ENCODE peak calls at places on chromosomes 2 and 18, in four cellular contexts. T, N, O and W are unnamed samples.
A peak's percentile ranks its signal among the peaks of the same experiment; 100 is the strongest.

GRCh38 chr2:144520718-144521487 is 984 bp upstream of the ZEB2 start:
- DNase-seq in T (peak; percentile 95), N (peak; percentile 76), O (no peak), W (no peak)

GRCh38 chr2:59025157-59025757 is 784.1 kb upstream of the FANCL start:
- DNase-seq in T (peak; percentile 51), N (peak; percentile 22), O (no peak), W (peak; percentile 50)

GRCh38 chr18:25701821-25702220 is 349.9 kb upstream of the ZNF521 start:
- DNase-seq in T (no peak), N (no peak), O (no peak), W (no peak)

GRCh38 chr2:241760301-241760771 is 16.3 kb upstream of the GAL3ST2 start:
- DNase-seq in T (no peak), N (no peak), O (no peak), W (no peak)

GRCh38 chr18:46042571-46043123 is 29.4 kb downstream of the PSTPIP2 start:
- DNase-seq in T (peak; percentile 93), N (peak; percentile 43), O (no peak), W (no peak)

GRCh38 chr2:172864182-172864581 is 128.5 kb downstream of the RAPGEF4 start:
- DNase-seq in T (peak; percentile 60), N (peak; percentile 42), O (no peak), W (peak; percentile 6)

GRCh38 chr18:23071285-23071684 is 64.0 kb upstream of the CABLES1 start:
- DNase-seq in T (peak; percentile 33), N (no peak), O (no peak), W (peak; percentile 89)

GRCh38 chr2:127739800-127740199 is 38.5 kb downstream of the SFT2D3 start:
- DNase-seq in T (no peak), N (no peak), O (no peak), W (no peak)

GRCh38 chr18:42374961-42375360 is 419.9 kb downstream of the PIK3C3 start:
- DNase-seq in T (no peak), N (no peak), O (no peak), W (no peak)

GRCh38 chr2:120883607-120884405 is 148.1 kb downstream of the GLI2 start:
- DNase-seq in T (no peak), N (no peak), O (no peak), W (no peak)

GRCh38 chr2:78861546-78861945 is 164.0 kb upstream of the REG3G start:
- DNase-seq in T (peak; percentile 3), N (peak; percentile 40), O (no peak), W (no peak)

GRCh38 chr2:30371028-30371708 is 75.9 kb upstream of the LCLAT1 start:
- DNase-seq in T (no peak), N (no peak), O (no peak), W (no peak)

GRCh38 chr2:30366199-30366691 is 80.8 kb upstream of the LCLAT1 start:
- DNase-seq in T (no peak), N (peak; percentile 65), O (no peak), W (peak; percentile 36)

GRCh38 chr2:30365201-30365600 is 81.8 kb upstream of the LCLAT1 start:
- DNase-seq in T (no peak), N (no peak), O (no peak), W (no peak)

GRCh38 chr2:30367232-30368070 is 79.6 kb upstream of the LCLAT1 start:
- DNase-seq in T (no peak), N (peak; percentile 57), O (no peak), W (no peak)

GRCh38 chr2:30368258-30368657 is 78.8 kb upstream of the LCLAT1 start:
- DNase-seq in T (peak; percentile 14), N (peak; percentile 86), O (no peak), W (no peak)
- H3K27ac ChIP-seq in T (no peak overlapping the region), N (no peak overlapping the region), O (no peak overlapping the region), W (no peak overlapping the region)

DNA sequence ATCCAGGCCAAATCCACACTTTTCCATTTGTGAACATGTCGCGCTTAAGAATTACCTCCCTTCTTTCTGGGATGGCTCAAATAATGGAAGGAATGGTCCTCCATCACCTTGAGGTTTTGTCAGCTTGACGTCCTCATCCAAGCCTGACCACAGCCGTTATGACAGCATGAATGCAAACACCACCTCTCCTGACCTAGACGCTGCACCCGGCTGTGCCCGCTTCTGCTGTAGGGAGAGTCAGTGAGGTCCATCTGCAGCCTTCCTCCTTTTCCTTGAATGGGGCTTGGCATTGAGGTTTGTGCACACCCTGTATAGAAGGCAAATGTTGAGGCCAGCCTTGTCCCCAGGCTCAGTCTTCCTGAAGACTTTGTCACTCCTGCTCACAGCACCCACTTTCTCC is 85.5 kb downstream of the TGOLN2 start:
- DNase-seq in T (no peak), N (no peak), O (no peak), W (no peak)
- H3K4me1 ChIP-seq in T (peaks cover 32% of the 10 kb centered on the region), N (peaks cover 24% of the 10 kb centered on the region), O (peaks cover 12% of the 10 kb centered on the region), W (no peaks in the 10 kb centered on the region)

GRCh38 chr2:48504647-48505327 is 25.2 kb upstream of the STON1 start:
- DNase-seq in T (peak; percentile 81), N (peak; percentile 79), O (no peak), W (no peak)

GRCh38 chr2:48512586-48512985 is 17.4 kb upstream of the STON1 start:
- DNase-seq in T (no peak), N (no peak), O (no peak), W (no peak)

GRCh38 chr2:48512071-48512470 is 17.9 kb upstream of the STON1 start:
- DNase-seq in T (no peak), N (no peak), O (no peak), W (no peak)

GRCh38 chr2:48510329-48510728 is 19.6 kb upstream of the STON1 start:
- DNase-seq in T (peak; percentile 58), N (peak; percentile 36), O (no peak), W (no peak)

GRCh38 chr2:48508461-48509124 is 21.4 kb upstream of the STON1 start:
- DNase-seq in T (peak; percentile 80), N (peak; percentile 82), O (no peak), W (no peak)
- H3K36me3 ChIP-seq in T (peaks cover 10% of the 10 kb centered on the region), N (peaks cover 7% of the 10 kb centered on the region), O (peaks cover 35% of the 10 kb centered on the region), W (peaks cover 31% of the 10 kb centered on the region)

DNA sequence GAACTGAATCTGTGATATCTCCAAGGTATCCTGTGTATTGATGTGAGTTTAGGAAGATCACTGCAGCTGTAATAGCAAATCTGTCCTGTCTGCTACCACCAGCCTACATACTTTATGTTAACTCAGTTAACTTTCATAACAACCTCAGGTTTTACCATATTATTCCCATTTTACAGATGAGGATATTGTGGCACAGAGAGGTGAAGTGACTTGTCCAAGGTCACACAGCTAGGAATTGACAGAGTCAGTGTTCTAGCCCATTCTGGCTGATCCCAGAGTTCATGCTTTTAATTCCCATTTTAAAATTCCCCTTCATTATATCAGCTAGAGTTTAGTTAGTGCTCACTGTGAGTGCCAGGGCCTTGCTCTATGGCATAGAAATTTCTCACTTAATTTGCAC is 49.4 kb downstream of the PLEK start:
- DNase-seq in T (no peak), N (no peak), O (no peak), W (no peak)
- H3K27ac ChIP-seq in T (peak overlapping the region; percentile 89), N (no peak overlapping the region), O (no peak overlapping the region), W (no peak overlapping the region)